ENCODE peak calls at places on chromosomes 13 and 19, in five cellular contexts. One of them, this sample, is unnamed.

GRCh38 chr13:30017880-30018279 is 167.5 kb upstream of the UBL3 start:
- DNase-seq in central memory CD4-positive, alpha-beta T cell: no peak
- DNase-seq in RKO: no peak
- DNase-seq in T-helper 22 cell: no peak
- DNase-seq in hippocampal formation: no peak
- DNase-seq in this sample: no peak

GRCh38 chr13:98533912-98534311 is 43.0 kb downstream of the STK24 start:
- DNase-seq in hippocampal formation: no peak
- DNase-seq in RKO: no peak
- DNase-seq in T-helper 22 cell: no peak
- DNase-seq in central memory CD4-positive, alpha-beta T cell: no peak
- DNase-seq in this sample: no peak

GRCh38 chr19:31538879-31539278 is 189.6 kb upstream of the TSHZ3 start:
- DNase-seq in hippocampal formation: no peak
- DNase-seq in RKO: no peak
- DNase-seq in T-helper 22 cell: no peak
- DNase-seq in central memory CD4-positive, alpha-beta T cell: no peak
- DNase-seq in this sample: no peak

GRCh38 chr13:110593430-110594130 is 21.8 kb upstream of the NAXD start:
- DNase-seq in hippocampal formation: peak
- DNase-seq in RKO: peak
- DNase-seq in central memory CD4-positive, alpha-beta T cell: peak
- DNase-seq in T-helper 22 cell: no peak
- DNase-seq in this sample: peak

GRCh38 chr13:38309397-38309796 is 40.3 kb upstream of the UFM1 start:
- DNase-seq in hippocampal formation: no peak
- DNase-seq in T-helper 22 cell: no peak
- DNase-seq in central memory CD4-positive, alpha-beta T cell: no peak
- DNase-seq in RKO: no peak
- DNase-seq in this sample: no peak

GRCh38 chr13:66405908-66406802 is 824.0 kb downstream of the PCDH9 start:
- DNase-seq in central memory CD4-positive, alpha-beta T cell: no peak
- DNase-seq in T-helper 22 cell: no peak
- DNase-seq in hippocampal formation: no peak
- DNase-seq in RKO: no peak
- DNase-seq in this sample: peak

GRCh38 chr13:101917833-101918755 is 465.6 kb downstream of the ITGBL1 start:
- DNase-seq in hippocampal formation: peak
- DNase-seq in T-helper 22 cell: no peak
- DNase-seq in central memory CD4-positive, alpha-beta T cell: no peak
- DNase-seq in RKO: no peak
- DNase-seq in this sample: no peak

GRCh38 chr19:47699360-47699917 is 13.8 kb upstream of the EHD2 start:
- DNase-seq in T-helper 22 cell: no peak
- DNase-seq in RKO: peak
- DNase-seq in hippocampal formation: no peak
- DNase-seq in central memory CD4-positive, alpha-beta T cell: peak
- DNase-seq in this sample: no peak

GRCh38 chr13:110471156-110471832 is 90.2 kb downstream of the RAB20 start:
- DNase-seq in hippocampal formation: no peak
- DNase-seq in RKO: no peak
- DNase-seq in central memory CD4-positive, alpha-beta T cell: no peak
- DNase-seq in T-helper 22 cell: no peak
- DNase-seq in this sample: no peak

GRCh38 chr19:4965061-4965460 is 3.9 kb upstream of the KDM4B start:
- DNase-seq in T-helper 22 cell: no peak
- DNase-seq in central memory CD4-positive, alpha-beta T cell: no peak
- DNase-seq in RKO: no peak
- DNase-seq in hippocampal formation: no peak
- DNase-seq in this sample: no peak

GRCh38 chr13:113112893-113113845 is 7.6 kb downstream of the F7 start:
- DNase-seq in central memory CD4-positive, alpha-beta T cell: no peak
- DNase-seq in RKO: no peak
- DNase-seq in hippocampal formation: no peak
- DNase-seq in T-helper 22 cell: no peak
- DNase-seq in this sample: no peak

GRCh38 chr13:72139192-72139591 is 272.2 kb upstream of the DACH1 start:
- DNase-seq in T-helper 22 cell: no peak
- DNase-seq in RKO: no peak
- DNase-seq in hippocampal formation: no peak
- DNase-seq in central memory CD4-positive, alpha-beta T cell: no peak
- DNase-seq in this sample: no peak

GRCh38 chr13:27171244-27171829 is at the start of gene USP12:
- DNase-seq in hippocampal formation: no peak
- DNase-seq in RKO: peak
- DNase-seq in central memory CD4-positive, alpha-beta T cell: no peak
- DNase-seq in T-helper 22 cell: no peak
- DNase-seq in this sample: no peak

This sample was measured in HS-27A.